ENCODE peak calls at places on chromosomes 6 and 20, in nine cellular contexts. H is H1, D is tibial artery, I is left ventricle myocardium inferior, T is esophagus squamous epithelium, R is GM23338, Q is transverse colon, A is cardiac muscle cell, K is HCT116. B is an unnamed sample.

GRCh38 chr20:891121-892080 is 24.7 kb downstream of the ANGPT4 start:
- DNase-seq in T (no peak), H (no peak), D (peak; percentile 85), I (peak; percentile 67), K (no peak), R (no peak), A (no peak), Q (no peak), B (no peak)

GRCh38 chr20:33311989-33312388 is 29.0 kb downstream of the BPIFB1 start:
- DNase-seq in K (no peak), T (no peak), I (no peak), D (no peak), A (no peak), H (no peak), Q (no peak), R (no peak), B (no peak)

GRCh38 chr6:112501705-112502104 is 154.6 kb downstream of the RFPL4B start:
- DNase-seq in Q (no peak), K (no peak), T (no peak), I (peak; percentile 19), R (peak; percentile 61), A (no peak), H (no peak), D (no peak), B (no peak)

GRCh38 chr6:52491203-52492069 is 71.3 kb downstream of the EFHC1 start:
- DNase-seq in T (no peak), R (no peak), Q (no peak), A (no peak), D (no peak), I (no peak), H (peak; percentile 26), K (no peak), B (no peak)

GRCh38 chr6:89145461-89145961 is 344 bp upstream of the PM20D2 start:
- DNase-seq in A (no peak), I (no peak), D (no peak), R (peak; percentile 11), Q (no peak), K (no peak), T (no peak), H (no peak), B (no peak)

GRCh38 chr20:30168025-30168799 is 1089.3 kb upstream of the DEFB115 start:
- DNase-seq in H (no peak), A (no peak), T (no peak), K (no peak), D (peak; percentile 59), R (peak; percentile 4), Q (no peak), I (no peak), B (no peak)

GRCh38 chr20:38935285-38935684 is 9.1 kb downstream of the FAM83D start:
- DNase-seq in T (no peak), D (no peak), K (no peak), R (no peak), Q (no peak), H (no peak), A (no peak), I (no peak), B (no peak)

GRCh38 chr20:45959956-45960630 is 11.9 kb downstream of the ZNF335 start:
- DNase-seq in I (no peak), R (no peak), K (no peak), D (peak; percentile 48), A (no peak), H (no peak), T (no peak), Q (no peak), B (no peak)

GRCh38 chr6:73262701-73263569 is at the start of gene KHDC1:
- DNase-seq in Q (peak; percentile 42), K (no peak), I (peak; percentile 33), D (peak; percentile 66), A (peak; percentile 86), R (peak; percentile 83), H (peak; percentile 74), T (no peak), B (no peak)

GRCh38 chr6:11272491-11273192 is 40.2 kb upstream of the NEDD9 start:
- DNase-seq in K (no peak), A (peak; percentile 60), D (no peak), I (no peak), H (no peak), R (no peak), T (no peak), Q (no peak), B (peak; percentile 22)

GRCh38 chr6:116405147-116405546 is 34.4 kb downstream of the DSE start:
- DNase-seq in R (peak; percentile 42), I (no peak), H (no peak), D (no peak), K (no peak), A (peak; percentile 7), T (no peak), Q (peak; percentile 14), B (no peak)

GRCh38 chr6:53792016-53792415 is 2.8 kb upstream of the LRRC1 start:
- DNase-seq in H (no peak), A (no peak), D (no peak), R (no peak), I (no peak), T (no peak), Q (no peak), K (no peak), B (no peak)

DNA sequence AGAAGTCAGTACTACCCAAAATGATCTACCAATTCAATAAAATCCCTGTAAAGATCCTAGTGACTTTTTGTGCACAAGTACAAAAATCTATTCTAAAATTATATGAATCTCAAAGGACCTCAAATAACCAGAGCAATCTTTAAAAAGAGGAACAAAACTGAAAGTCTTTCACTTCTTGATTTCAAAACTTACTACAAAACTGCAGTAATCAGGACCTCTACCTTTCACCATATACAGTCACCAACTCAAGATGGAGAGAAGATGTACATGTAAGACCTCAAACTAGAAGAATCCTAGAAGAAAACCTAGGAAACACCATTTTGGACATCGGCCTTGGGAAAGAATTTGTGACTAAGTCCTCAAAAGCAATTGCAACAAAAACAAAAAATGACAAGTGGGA is 109.5 kb upstream of the CD93 start:
- DNase-seq in R (no peak), Q (no peak), D (no peak), A (no peak), H (no peak), T (no peak), I (no peak), K (no peak), B (no peak)
- H3K4me3 ChIP-seq in R (no peak overlapping the region), Q (no peak overlapping the region), D (no peak overlapping the region), A (no peak overlapping the region), H (no peak overlapping the region), T (no peak overlapping the region), I (no peak overlapping the region), K (no peak overlapping the region), B (no peak overlapping the region)

GRCh38 chr20:5977975-5978374 is 27.5 kb downstream of the MCM8 start:
- DNase-seq in K (no peak), D (no peak), H (no peak), R (no peak), A (no peak), I (no peak), T (no peak), Q (no peak), B (no peak)
- H3K36me3 ChIP-seq in K (peaks cover 39% of the 10 kb centered on the region), D (peaks cover 55% of the 10 kb centered on the region), H (peaks cover 32% of the 10 kb centered on the region), R (peaks cover 30% of the 10 kb centered on the region), A (peaks cover 11% of the 10 kb centered on the region), I (peaks cover 44% of the 10 kb centered on the region), T (peaks cover 61% of the 10 kb centered on the region), Q (no peaks in the 10 kb centered on the region), B (no peaks in the 10 kb centered on the region)

GRCh38 chr6:2270049-2270448 is 24.6 kb upstream of the GMDS start:
- DNase-seq in A (no peak), R (no peak), Q (no peak), T (no peak), H (no peak), D (no peak), K (no peak), I (no peak), B (no peak)

GRCh38 chr6:2266845-2267244 is 21.4 kb upstream of the GMDS start:
- DNase-seq in R (no peak), A (no peak), T (no peak), K (no peak), Q (no peak), D (no peak), H (no peak), I (no peak), B (no peak)

GRCh38 chr6:2263896-2264295 is 18.5 kb upstream of the GMDS start:
- DNase-seq in R (no peak), H (no peak), I (no peak), D (no peak), T (no peak), Q (no peak), K (no peak), A (no peak), B (no peak)

GRCh38 chr6:2266031-2266430 is 20.6 kb upstream of the GMDS start:
- DNase-seq in D (no peak), T (no peak), K (no peak), H (no peak), I (no peak), R (no peak), A (no peak), Q (no peak), B (no peak)

DNA sequence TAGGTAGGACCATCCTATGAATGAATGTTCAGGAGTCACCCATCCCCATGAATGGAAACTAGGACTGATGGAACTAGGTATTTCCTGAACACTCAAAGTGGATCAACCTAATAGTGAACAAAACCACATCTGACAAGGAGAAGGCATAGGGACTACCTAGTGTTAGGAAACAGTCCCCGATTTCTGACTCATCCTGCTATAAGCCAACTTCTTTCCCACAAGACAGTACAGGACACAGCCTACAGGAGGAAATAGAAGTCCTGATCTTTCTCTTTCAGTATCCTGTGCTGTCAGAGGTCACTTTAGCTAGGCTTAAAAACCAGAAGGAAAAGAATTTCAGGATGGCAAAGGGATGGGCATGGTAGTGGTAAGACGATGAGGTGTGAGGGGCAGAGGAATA is 19.5 kb upstream of the GMDS start:
- DNase-seq in D (no peak), T (no peak), K (no peak), R (no peak), Q (no peak), H (no peak), A (no peak), I (no peak), B (no peak)
- TF ChIP-seq CTCF in D (no peak), T (peak; percentile 22), K (no peak), R (no peak), Q (no peak), H (no peak), A (no peak), I (no peak), B (no peak)

GRCh38 chr6:31568537-31568961 is 3.5 kb upstream of the LTA start:
- DNase-seq in H (no peak), R (no peak), D (no peak), K (no peak), I (no peak), Q (peak; percentile 55), T (no peak), A (no peak), B (no peak)

GRCh38 chr6:31573239-31574105 is 1.4 kb downstream of the LTA start:
- DNase-seq in D (no peak), K (no peak), H (no peak), T (no peak), R (no peak), A (no peak), I (no peak), Q (no peak), B (no peak)

GRCh38 chr6:31572041-31572911 is at the start of gene LTA:
- DNase-seq in A (no peak), I (no peak), R (no peak), Q (peak; percentile 43), T (no peak), K (no peak), H (no peak), D (no peak), B (no peak)

GRCh38 chr6:31567531-31568370 is 4.3 kb upstream of the LTA start:
- DNase-seq in R (no peak), K (no peak), H (no peak), I (no peak), A (no peak), T (no peak), D (no peak), Q (no peak), B (no peak)

GRCh38 chr6:31569861-31570536 is 2.1 kb upstream of the LTA start:
- DNase-seq in I (no peak), A (no peak), K (no peak), D (no peak), R (no peak), H (no peak), T (no peak), Q (no peak), B (no peak)
- H3K4me3 ChIP-seq in I (no peak overlapping the region), A (no peak overlapping the region), K (no peak overlapping the region), D (no peak overlapping the region), R (no peak overlapping the region), H (no peak overlapping the region), T (no peak overlapping the region), Q (no peak overlapping the region), B (no peak overlapping the region)